ENCODE peak calls at places on chromosome 10, in seven cellular contexts. N is bronchial epithelial cell, L is psoas muscle, V is fibroblast of lung, B is heart left ventricle, C is left ventricle myocardium inferior, R is heart right ventricle. Z is an unnamed sample. For H3K27me3, the result is how much of the 10 kb centered on the place peaks cover.

GRCh38 chr10:66591865-66592264 is 334.0 kb upstream of the LRRTM3 start:
- DNase-seq in N (peak), V (peak), B (no peak), R (no peak), L (no peak), C (no peak), Z (no peak)

GRCh38 chr10:113894581-113894980 is 40.1 kb downstream of the NHLRC2 start:
- DNase-seq in L (no peak), B (no peak), R (no peak), N (no peak), C (no peak), V (no peak), Z (no peak)

GRCh38 chr10:15370212-15370740 is 813 bp downstream of the FAM171A1 start:
- DNase-seq in N (no peak), B (no peak), V (peak), L (peak), R (peak), C (peak), Z (no peak)

GRCh38 chr10:62231805-62232204 is 36.8 kb downstream of the RTKN2 start:
- DNase-seq in V (no peak), L (no peak), N (peak), B (no peak), R (no peak), C (no peak), Z (no peak)

GRCh38 chr10:22133640-22134624 is 83.9 kb downstream of the EBLN1 start:
- DNase-seq in B (no peak), L (no peak), R (no peak), C (no peak), N (no peak), V (peak), Z (no peak)

GRCh38 chr10:26220901-26221300 is 4.3 kb downstream of the GAD2 start:
- DNase-seq in C (no peak), V (no peak), B (no peak), R (no peak), N (no peak), L (no peak), Z (no peak)

GRCh38 chr10:125802131-125802530 is 20.9 kb downstream of the UROS start:
- DNase-seq in R (no peak), N (no peak), C (no peak), L (no peak), B (no peak), V (no peak), Z (no peak)

GRCh38 chr10:130547368-130547767 is 411.2 kb downstream of the GLRX3 start:
- DNase-seq in N (no peak), C (no peak), R (no peak), V (no peak), B (no peak), L (no peak), Z (no peak)

GRCh38 chr10:83897626-83898025 is 241.7 kb upstream of the GHITM start:
- DNase-seq in C (no peak), B (no peak), N (no peak), L (no peak), R (no peak), V (no peak), Z (no peak)

GRCh38 chr10:75857269-75857846 is 425.9 kb downstream of the LRMDA start:
- DNase-seq in C (no peak), L (no peak), N (no peak), B (no peak), R (no peak), V (no peak), Z (no peak)

GRCh38 chr10:75851946-75852345 is 420.5 kb downstream of the LRMDA start:
- DNase-seq in B (no peak), R (no peak), L (peak), C (no peak), N (no peak), V (no peak), Z (no peak)

GRCh38 chr10:75858357-75858756 is 426.9 kb downstream of the LRMDA start:
- DNase-seq in R (no peak), L (no peak), B (no peak), V (no peak), C (no peak), N (no peak), Z (no peak)

GRCh38 chr10:75857896-75858295 is 426.5 kb downstream of the LRMDA start:
- DNase-seq in V (no peak), B (no peak), C (no peak), L (no peak), N (no peak), R (no peak), Z (no peak)

GRCh38 chr10:75853085-75853484 is 421.7 kb downstream of the LRMDA start:
- DNase-seq in V (peak), R (no peak), C (no peak), L (no peak), B (no peak), N (no peak), Z (no peak)
- TF ChIP-seq CTCF in V (peak), R (peak), C (peak), L (no peak), B (no peak), N (peak), Z (no peak)

GRCh38 chr10:101140084-101140949 is 9.2 kb downstream of the TLX1 start:
- DNase-seq in B (no peak), R (no peak), N (no peak), L (no peak), C (no peak), V (no peak), Z (no peak)
- H3K27me3 ChIP-seq in B (half or more), R (half or more), N (half or more), L (under half), C (half or more), V (half or more), Z (under half)

GRCh38 chr10:46239999-46240683 is 46.7 kb upstream of the ANTXRL start:
- DNase-seq in C (no peak), B (peak), R (no peak), L (no peak), N (no peak), V (no peak), Z (peak)
- TF ChIP-seq CTCF in C (no peak), B (no peak), R (no peak), L (no peak), N (no peak), V (no peak), Z (no peak)

DNA sequence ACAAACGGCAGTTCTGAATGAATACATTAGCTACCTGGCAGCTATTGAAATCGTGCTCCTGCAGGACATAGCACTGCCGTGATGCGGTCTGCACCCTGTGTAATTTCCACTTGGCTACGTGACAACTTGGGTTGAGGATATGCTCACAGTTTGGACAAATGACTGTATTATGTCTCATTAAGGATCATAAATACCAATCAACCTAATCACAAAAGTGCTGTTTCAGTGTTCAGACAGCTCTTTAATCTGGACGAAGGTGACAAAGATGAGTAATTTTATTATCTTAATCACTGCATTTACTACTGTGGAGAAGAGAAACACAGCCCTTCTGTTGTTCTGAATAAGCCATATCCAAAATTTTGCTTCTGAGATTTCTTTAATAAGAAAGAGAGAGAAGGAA is 210.8 kb upstream of the PFKP start:
- DNase-seq in B (no peak), C (no peak), V (no peak), R (no peak), N (peak), L (no peak), Z (no peak)
- H3K27me3 ChIP-seq in B (under half), C (half or more), V (under half), R (under half), N (under half), L (under half), Z (under half)

GRCh38 chr10:101400529-101400928 is 46.6 kb downstream of the BTRC start:
- DNase-seq in N (peak), V (peak), B (no peak), C (no peak), L (no peak), R (no peak), Z (no peak)
- TF ChIP-seq CTCF in N (no peak), V (no peak), B (no peak), C (no peak), L (no peak), R (no peak), Z (no peak)

DNA sequence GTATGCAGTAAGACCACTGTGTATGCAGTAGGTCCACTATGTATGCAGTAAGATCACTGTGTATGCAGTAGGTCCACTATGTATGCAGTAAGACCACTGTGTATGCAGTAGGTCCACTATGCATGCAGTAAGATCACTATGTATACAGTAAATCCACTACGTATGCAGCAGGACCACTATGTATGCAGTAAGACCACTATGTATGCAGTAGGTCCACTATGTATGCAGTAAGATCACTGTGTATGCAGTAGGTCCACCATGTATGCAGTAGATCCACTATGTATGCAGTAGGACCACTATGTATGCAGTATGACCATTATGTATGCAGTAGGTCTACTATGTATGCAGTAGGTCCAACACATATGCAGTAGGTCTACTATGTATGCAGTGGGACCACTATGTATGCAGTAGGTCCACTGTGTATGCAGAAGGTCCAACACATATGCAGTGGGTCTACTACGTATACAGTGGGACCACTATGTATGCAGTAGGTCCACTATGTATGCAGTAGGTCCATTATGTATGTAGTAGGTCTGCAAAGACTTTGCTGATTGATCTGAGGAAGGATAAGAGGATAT is 313.6 kb downstream of the ADARB2 start:
- DNase-seq in C (no peak), V (no peak), B (no peak), L (no peak), R (no peak), N (no peak), Z (no peak)
- H3K27me3 ChIP-seq in C (under half), V (under half), B (under half), L (under half), R (under half), N (under half), Z (under half)

GRCh38 chr10:108374991-108375390 is 1210.5 kb upstream of the SORCS1 start:
- DNase-seq in C (no peak), V (no peak), B (no peak), L (no peak), R (no peak), N (peak), Z (no peak)
- TF ChIP-seq CTCF in C (no peak), V (no peak), B (no peak), L (no peak), R (no peak), N (no peak), Z (no peak)

Z was measured in vagina.